ENCODE peak calls at places on chromosomes 6 and 20, in seven cellular contexts. H is activated CD8-positive, alpha-beta memory T cell treated with anti-CD3 and anti-CD28 coated beads for 4 hours; F is HEK293T; U is SW480; C is stimulated activated CD4-positive, alpha-beta T cell treated with anti-CD3 and anti-CD28 coated beads, Interleukin-1b, Interleukin-23, amount 100 ng/mL, for 1 hour; A is activated CD4-positive, alpha-beta T cell treated with anti-CD3 and anti-CD28 coated beads, Interleukin-2, amount 50 U/mL, for 48 hours; Q is Calu3. D is an unnamed sample.

GRCh38 chr20:18701969-18702368 is 111.6 kb upstream of the SCP2D1 start:
- DNase-seq in H (no peak), F (no peak), U (no peak), C (no peak), A (no peak), Q (no peak), D (no peak)

GRCh38 chr6:25866011-25866410 is 8.0 kb downstream of the SLC17A3 start:
- DNase-seq in H (no peak), F (no peak), U (no peak), C (no peak), A (no peak), Q (peak), D (no peak)

GRCh38 chr20:35776513-35777101 is 4.8 kb downstream of the PHF20 start:
- DNase-seq in H (no peak), F (no peak), U (no peak), C (no peak), A (no peak), Q (peak), D (peak)

GRCh38 chr6:2579241-2579761 is 171.4 kb downstream of the MYLK4 start:
- DNase-seq in H (no peak), F (no peak), U (no peak), C (no peak), A (no peak), Q (no peak), D (no peak)

GRCh38 chr6:140203611-140204553 is 829.4 kb upstream of the CITED2 start:
- DNase-seq in H (no peak), F (no peak), U (no peak), C (no peak), A (no peak), Q (no peak), D (no peak)

GRCh38 chr6:116221067-116221466 is 32.8 kb downstream of the TSPYL4 start:
- DNase-seq in H (no peak), F (no peak), U (no peak), C (no peak), A (no peak), Q (no peak), D (no peak)

GRCh38 chr6:125001684-125002083 is 39.4 kb downstream of the RNF217 start:
- DNase-seq in H (no peak), F (no peak), U (no peak), C (no peak), A (no peak), Q (no peak), D (no peak)

GRCh38 chr6:169725270-169726048 is 1.2 kb upstream of the PHF10 start:
- DNase-seq in H (no peak), F (peak), U (no peak), C (no peak), A (peak), Q (peak), D (no peak)